ENCODE peak calls at places on chromosomes 13 and 19, in six cellular contexts. One of them, this sample, is unnamed.

GRCh38 chr13:98843482-98843877 is 91.0 kb upstream of the SLC15A1 start:
- DNase-seq in transverse colon: no peak
- DNase-seq in A549: no peak
- DNase-seq in NCI-H1092: peak; percentile 61
- DNase-seq in NCI-H1105 treated with DMSO at 0.1 percent for 48 hours: no peak
- DNase-seq in astrocyte of the hippocampus: no peak
- DNase-seq in this sample: no peak

GRCh38 chr19:45560038-45560437 is 24.6 kb downstream of the OPA3 start:
- DNase-seq in transverse colon: no peak
- DNase-seq in NCI-H1092: no peak
- DNase-seq in A549: no peak
- DNase-seq in NCI-H1105 treated with DMSO at 0.1 percent for 48 hours: no peak
- DNase-seq in astrocyte of the hippocampus: no peak
- DNase-seq in this sample: no peak

GRCh38 chr19:588093-588742 is 1.5 kb upstream of the HCN2 start:
- DNase-seq in NCI-H1105 treated with DMSO at 0.1 percent for 48 hours: peak; percentile 92
- DNase-seq in NCI-H1092: peak; percentile 95
- DNase-seq in transverse colon: peak; percentile 76
- DNase-seq in A549: peak; percentile 92
- DNase-seq in astrocyte of the hippocampus: peak; percentile 94
- DNase-seq in this sample: peak; percentile 71

GRCh38 chr19:38386300-38386967 is 1.4 kb downstream of the GGN start:
- DNase-seq in transverse colon: no peak
- DNase-seq in astrocyte of the hippocampus: no peak
- DNase-seq in NCI-H1105 treated with DMSO at 0.1 percent for 48 hours: peak; percentile 32
- DNase-seq in NCI-H1092: no peak
- DNase-seq in A549: no peak
- DNase-seq in this sample: no peak

GRCh38 chr13:101018720-101019119 is 344.1 kb upstream of the TMTC4 start:
- DNase-seq in transverse colon: no peak
- DNase-seq in A549: peak; percentile 3
- DNase-seq in NCI-H1105 treated with DMSO at 0.1 percent for 48 hours: no peak
- DNase-seq in astrocyte of the hippocampus: peak; percentile 87
- DNase-seq in NCI-H1092: no peak
- DNase-seq in this sample: peak; percentile 91

GRCh38 chr19:52891336-52891735 is 6.1 kb downstream of the ZNF320 start:
- DNase-seq in transverse colon: no peak
- DNase-seq in NCI-H1105 treated with DMSO at 0.1 percent for 48 hours: no peak
- DNase-seq in astrocyte of the hippocampus: no peak
- DNase-seq in A549: no peak
- DNase-seq in NCI-H1092: no peak
- DNase-seq in this sample: no peak

GRCh38 chr19:14530005-14530348 is 583 bp downstream of the TECR start:
- DNase-seq in NCI-H1105 treated with DMSO at 0.1 percent for 48 hours: no peak
- DNase-seq in A549: peak; percentile 48
- DNase-seq in transverse colon: peak; percentile 72
- DNase-seq in astrocyte of the hippocampus: no peak
- DNase-seq in NCI-H1092: no peak
- DNase-seq in this sample: no peak

GRCh38 chr13:106038752-106039151 is 496.7 kb downstream of the EFNB2 start:
- DNase-seq in transverse colon: no peak
- DNase-seq in A549: peak; percentile 5
- DNase-seq in astrocyte of the hippocampus: peak; percentile 75
- DNase-seq in NCI-H1105 treated with DMSO at 0.1 percent for 48 hours: no peak
- DNase-seq in NCI-H1092: no peak
- DNase-seq in this sample: peak; percentile 93

GRCh38 chr19:40908981-40909380 is 26.9 kb upstream of the CYP2A7 start:
- DNase-seq in A549: no peak
- DNase-seq in transverse colon: no peak
- DNase-seq in astrocyte of the hippocampus: no peak
- DNase-seq in NCI-H1092: no peak
- DNase-seq in NCI-H1105 treated with DMSO at 0.1 percent for 48 hours: no peak
- DNase-seq in this sample: peak; percentile 6

GRCh38 chr19:4389511-4390016 is 10.8 kb downstream of the SH3GL1 start:
- DNase-seq in NCI-H1092: no peak
- DNase-seq in A549: no peak
- DNase-seq in NCI-H1105 treated with DMSO at 0.1 percent for 48 hours: no peak
- DNase-seq in astrocyte of the hippocampus: no peak
- DNase-seq in transverse colon: no peak
- DNase-seq in this sample: no peak

GRCh38 chr19:58558623-58559274 is 338 bp upstream of the UBE2M start:
- DNase-seq in A549: peak; percentile 100
- DNase-seq in astrocyte of the hippocampus: peak; percentile 100
- DNase-seq in NCI-H1105 treated with DMSO at 0.1 percent for 48 hours: no peak
- DNase-seq in transverse colon: peak; percentile 99
- DNase-seq in NCI-H1092: no peak
- DNase-seq in this sample: peak; percentile 99

GRCh38 chr13:27442071-27442647 is 8.2 kb downstream of the MTIF3 start:
- DNase-seq in A549: no peak
- DNase-seq in astrocyte of the hippocampus: no peak
- DNase-seq in NCI-H1105 treated with DMSO at 0.1 percent for 48 hours: no peak
- DNase-seq in transverse colon: peak; percentile 58
- DNase-seq in NCI-H1092: no peak
- DNase-seq in this sample: peak; percentile 76

GRCh38 chr13:37966266-37966665 is 96.7 kb upstream of the TRPC4 start:
- DNase-seq in transverse colon: no peak
- DNase-seq in A549: no peak
- DNase-seq in NCI-H1105 treated with DMSO at 0.1 percent for 48 hours: no peak
- DNase-seq in NCI-H1092: no peak
- DNase-seq in astrocyte of the hippocampus: no peak
- DNase-seq in this sample: peak; percentile 56